ENCODE peak calls at places on chromosome 5, in four cellular contexts. P is HepG2, C is GM12878, H is K562. Y is an unnamed sample.

GRCh38 chr5:141760193-141760592 is 78.2 kb upstream of the ARAP3 start:
- DNase-seq in C (no peak), P (no peak), H (no peak), Y (no peak)

GRCh38 chr5:121138495-121138907 is 674.4 kb downstream of the PRR16 start:
- DNase-seq in P (no peak), C (no peak), H (no peak), Y (no peak)

GRCh38 chr5:40374853-40375252 is 304.9 kb upstream of the PTGER4 start:
- DNase-seq in C (no peak), P (no peak), H (no peak), Y (no peak)

GRCh38 chr5:27474054-27474323 is 435.6 kb upstream of the CDH9 start:
- DNase-seq in P (no peak), H (peak; percentile 22), C (no peak), Y (no peak)

GRCh38 chr5:141039517-141039916 is 11.7 kb upstream of the PCDHB1 start:
- DNase-seq in H (no peak), C (no peak), P (no peak), Y (peak; percentile 13)

GRCh38 chr5:177077335-177077734 is 9.4 kb upstream of the FGFR4 start:
- DNase-seq in H (no peak), P (no peak), C (no peak), Y (no peak)

GRCh38 chr5:44389410-44389879 is at the start of gene FGF10:
- DNase-seq in P (no peak), C (no peak), H (no peak), Y (peak; percentile 85)

GRCh38 chr5:149528661-149529060 is 22.6 kb downstream of the CSNK1A1 start:
- DNase-seq in H (no peak), P (no peak), C (no peak), Y (no peak)

GRCh38 chr5:4395752-4396151 is 744.4 kb upstream of the ADAMTS16 start:
- DNase-seq in P (no peak), C (no peak), H (no peak), Y (no peak)

GRCh38 chr5:33433303-33434255 is 7.2 kb upstream of the TARS1 start:
- DNase-seq in H (no peak), C (no peak), P (no peak), Y (no peak)

GRCh38 chr5:26869781-26870180 is 168.6 kb downstream of the CDH9 start:
- DNase-seq in P (no peak), C (no peak), H (no peak), Y (no peak)

GRCh38 chr5:94754824-94755223 is 136.4 kb downstream of the SLF1 start:
- DNase-seq in P (no peak), C (no peak), H (no peak), Y (no peak)
- TF ChIP-seq JUNB in P (no peak), C (no peak), H (no peak), Y (no peak)

GRCh38 chr5:156421798-156422197 is 94.8 kb downstream of the SGCD start:
- DNase-seq in C (no peak), P (no peak), H (no peak), Y (no peak)
- H3K27ac ChIP-seq in C (no peak overlapping the region), P (no peak overlapping the region), H (no peak overlapping the region), Y (no peak overlapping the region)

GRCh38 chr5:93621340-93621872 is 38.4 kb downstream of the NR2F1 start:
- DNase-seq in H (no peak), P (peak; percentile 20), C (no peak), Y (peak; percentile 60)
- TF ChIP-seq POLR2AphosphoS5 in H (no peak), P (no peak), C (no peak), Y (no peak)

DNA sequence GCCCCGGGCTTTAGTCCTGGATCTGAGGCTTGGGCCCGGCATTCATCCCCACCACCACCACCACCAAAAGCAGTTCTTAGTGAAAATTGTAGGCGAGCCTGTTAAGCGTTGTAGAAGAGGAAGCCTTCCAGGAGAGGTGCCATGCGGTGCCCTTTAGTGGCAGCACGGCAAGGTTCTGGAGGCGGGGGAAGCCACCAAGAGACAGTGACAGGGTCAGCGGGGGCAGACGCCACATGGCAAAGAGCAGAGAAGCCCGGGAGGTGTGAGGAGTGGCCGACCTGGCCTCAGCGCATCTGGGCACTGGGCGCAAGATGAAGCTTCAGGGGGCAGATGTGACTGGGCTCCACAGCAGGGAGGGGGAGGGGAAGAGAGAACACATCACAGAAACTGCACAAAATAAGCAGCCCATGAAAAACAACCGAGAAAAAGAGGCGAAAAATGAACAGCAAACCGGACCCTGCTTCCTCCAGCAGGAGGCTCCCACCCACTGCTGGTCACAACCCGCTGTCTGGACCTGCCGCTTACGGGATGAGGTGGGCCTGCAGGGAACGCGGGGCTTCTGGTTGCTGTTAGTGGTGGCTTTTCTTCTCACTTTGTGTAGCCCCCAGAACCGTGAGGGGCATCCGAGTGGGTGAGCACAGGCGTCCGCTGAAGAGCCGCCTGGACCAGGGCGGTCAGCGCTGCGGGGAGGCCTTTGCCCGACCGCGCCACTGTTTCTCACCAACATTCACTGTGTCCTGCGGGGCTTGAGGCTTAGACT is 4.3 kb downstream of the LRRC14B start:
- DNase-seq in P (no peak), H (peak; percentile 52), C (no peak), Y (peak; percentile 45)
- TF ChIP-seq JUNB in P (no peak), H (no peak), C (no peak), Y (no peak)

GRCh38 chr5:154002093-154002492 is 36.6 kb downstream of the FAM114A2 start:
- DNase-seq in C (no peak), P (no peak), H (no peak), Y (peak; percentile 15)
- H3K27ac ChIP-seq in C (no peak overlapping the region), P (no peak overlapping the region), H (no peak overlapping the region), Y (no peak overlapping the region)

GRCh38 chr5:181237758-181238385 is 5.8 kb downstream of the RACK1 start:
- DNase-seq in H (no peak), C (no peak), P (no peak), Y (no peak)
- TF ChIP-seq POLR2AphosphoS5 in H (peak; percentile 38), C (peak; percentile 58), P (no peak), Y (no peak)

DNA sequence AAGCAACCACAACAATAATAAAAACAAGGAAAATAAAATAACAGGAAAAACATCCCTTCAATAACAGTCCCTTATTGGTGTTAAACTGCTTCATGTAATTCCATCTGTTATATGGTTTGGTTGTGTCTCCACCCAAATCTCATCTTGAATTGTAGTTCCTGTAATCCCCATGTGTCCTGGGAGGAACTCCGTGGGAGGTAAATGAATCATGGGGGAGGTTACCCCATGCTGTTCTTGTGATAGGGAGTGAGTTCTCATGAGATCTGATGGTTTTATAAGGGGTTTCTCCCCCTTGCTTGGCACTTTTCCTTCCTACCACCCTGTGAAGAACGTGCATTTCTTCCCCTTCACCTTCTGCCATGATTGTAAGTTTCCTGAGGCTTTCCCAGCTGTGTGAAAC is 369.8 kb downstream of the TMEM232 start:
- DNase-seq in C (no peak), H (no peak), P (no peak), Y (no peak)
- TF ChIP-seq JUNB in C (no peak), H (no peak), P (no peak), Y (no peak)

DNA sequence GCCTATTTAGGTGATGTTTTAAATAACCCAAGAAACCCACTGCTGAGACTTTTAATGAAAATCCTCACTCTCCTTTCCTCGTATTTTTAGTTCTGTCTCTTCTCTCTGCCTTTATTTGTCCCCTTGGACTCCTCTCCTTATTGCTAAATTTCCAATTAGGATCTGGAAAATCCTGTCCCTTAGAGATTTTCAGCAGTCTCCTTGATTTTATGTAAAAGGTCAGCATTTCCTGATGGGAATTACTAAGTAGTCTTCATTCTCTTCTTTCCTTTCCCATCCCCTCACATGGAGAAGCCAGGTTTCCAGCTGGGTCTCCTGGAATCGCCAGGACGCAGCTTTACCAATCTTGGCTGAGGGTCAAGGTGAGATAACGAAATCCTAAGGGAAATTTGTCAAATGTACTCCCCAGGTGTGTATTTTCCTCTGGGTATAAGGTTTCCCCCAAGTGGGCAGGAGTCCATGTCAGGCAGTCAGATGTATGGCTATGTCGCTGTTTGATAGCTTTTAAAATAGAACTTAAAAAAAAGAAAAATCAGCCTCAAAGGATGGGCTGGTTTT is 11.7 kb downstream of the STC2 start:
- DNase-seq in P (no peak), C (no peak), H (no peak), Y (no peak)
- H3K27ac ChIP-seq in P (no peak overlapping the region), C (no peak overlapping the region), H (no peak overlapping the region), Y (peak overlapping the region; percentile 81)

GRCh38 chr5:124806857-124807196 is 60.4 kb upstream of the ZNF608 start:
- DNase-seq in P (no peak), C (no peak), H (no peak), Y (no peak)
- TF ChIP-seq POLR2AphosphoS5 in P (no peak), C (no peak), H (no peak), Y (no peak)

GRCh38 chr5:91706785-91707520 is 323.8 kb upstream of the ARRDC3 start:
- DNase-seq in P (no peak), C (no peak), H (no peak), Y (no peak)
- TF ChIP-seq JUNB in P (no peak), C (no peak), H (no peak), Y (no peak)